ENCODE peak calls at places on chromosomes 12 and 14, in four cellular contexts. G is IMR-90, K is mesenchymal stem cell, L is mesendoderm. D is an unnamed sample.

GRCh38 chr12:12723681-12724420 is 6.7 kb downstream of the CDKN1B start:
- DNase-seq in G (peak; percentile 25), K (peak; percentile 57), L (no peak), D (peak; percentile 56)

GRCh38 chr14:77582511-77582910 is 33.9 kb downstream of the SPTLC2 start:
- DNase-seq in K (peak; percentile 31), G (peak; percentile 61), L (no peak), D (no peak)

GRCh38 chr12:110726018-110726417 is 16.7 kb downstream of the PPP1CC start:
- DNase-seq in L (no peak), K (no peak), G (no peak), D (no peak)

GRCh38 chr12:1443421-1444141 is 150.8 kb downstream of the FBXL14 start:
- DNase-seq in G (peak; percentile 96), K (no peak), L (no peak), D (no peak)

GRCh38 chr12:122921917-122922316 is 26.0 kb upstream of the VPS37B start:
- DNase-seq in L (no peak), G (no peak), K (no peak), D (no peak)

GRCh38 chr14:81990312-81990761 is 456.7 kb upstream of the SEL1L start:
- DNase-seq in G (peak; percentile 45), L (peak; percentile 64), K (peak; percentile 44), D (peak; percentile 39)

GRCh38 chr12:107243316-107243715 is 150.0 kb upstream of the CRY1 start:
- DNase-seq in L (no peak), K (no peak), G (no peak), D (no peak)

GRCh38 chr12:42474391-42474790 is 115.2 kb downstream of the PRICKLE1 start:
- DNase-seq in K (peak; percentile 6), G (peak; percentile 82), L (no peak), D (no peak)

GRCh38 chr12:40946612-40947194 is 241.4 kb upstream of the PDZRN4 start:
- DNase-seq in G (peak; percentile 42), K (peak; percentile 51), L (peak; percentile 25), D (no peak)

GRCh38 chr14:68910540-68910939 is 68.6 kb downstream of the ACTN1 start:
- DNase-seq in K (peak; percentile 36), L (no peak), G (peak; percentile 41), D (no peak)

GRCh38 chr12:53147181-53147580 is 33.3 kb upstream of the ZNF740 start:
- DNase-seq in K (no peak), G (no peak), L (no peak), D (no peak)

GRCh38 chr12:33026791-33027190 is 130.2 kb upstream of the PKP2 start:
- DNase-seq in L (no peak), K (no peak), G (no peak), D (no peak)
- H3K23ac ChIP-seq in L (no peak overlapping the region), K (no peak overlapping the region), G (no peak overlapping the region), D (no peak overlapping the region)

GRCh38 chr12:57384512-57384911 is 46.3 kb downstream of the R3HDM2 start:
- DNase-seq in L (no peak), K (no peak), G (no peak), D (no peak)
- H3K4ac ChIP-seq in L (no peak overlapping the region), K (no peak overlapping the region), G (no peak overlapping the region), D (no peak overlapping the region)

DNA sequence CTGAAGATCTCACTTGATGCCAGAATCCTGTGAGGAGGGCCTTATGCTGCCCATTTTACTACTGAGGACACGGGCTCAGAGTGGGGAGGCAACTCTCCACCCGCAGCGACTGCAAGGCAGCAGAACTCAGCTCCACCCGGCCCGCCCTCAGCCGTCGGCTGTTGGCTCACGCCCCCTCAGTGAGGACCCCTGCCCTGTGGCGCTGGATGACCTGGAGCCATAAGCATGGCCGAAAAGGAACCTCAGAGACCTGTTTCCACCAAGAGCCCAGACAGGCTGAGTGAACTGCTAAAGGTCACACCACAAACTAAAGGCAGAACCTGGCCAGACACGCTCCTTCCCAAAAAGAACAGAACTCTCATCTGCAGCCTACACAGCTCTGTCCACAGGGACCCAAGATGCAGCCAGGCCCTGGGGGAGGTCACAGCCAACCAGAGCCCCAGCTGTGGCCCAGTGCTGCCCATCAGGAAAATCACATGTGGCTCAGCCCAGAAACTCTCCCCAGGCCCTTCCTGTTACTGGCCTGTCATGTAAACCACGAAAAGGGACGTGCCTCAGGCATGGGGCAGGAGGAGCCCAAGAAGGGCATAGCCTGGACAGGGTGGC is 32.8 kb downstream of the CCNK start:
- DNase-seq in G (no peak), K (no peak), L (no peak), D (peak; percentile 25)
- H3K23ac ChIP-seq in G (no peak overlapping the region), K (no peak overlapping the region), L (no peak overlapping the region), D (no peak overlapping the region)

GRCh38 chr12:7915911-7916403 is 20.0 kb downstream of the SLC2A3 start:
- DNase-seq in K (peak; percentile 39), G (no peak), L (peak; percentile 66), D (peak; percentile 72)
- H3K4ac ChIP-seq in K (no peak overlapping the region), G (no peak overlapping the region), L (peak overlapping the region; percentile 27), D (no peak overlapping the region)

GRCh38 chr12:124780752-124781685 is 82.6 kb downstream of the SCARB1 start:
- DNase-seq in L (no peak), G (no peak), K (no peak), D (no peak)
- H3K23ac ChIP-seq in L (no peak overlapping the region), G (no peak overlapping the region), K (no peak overlapping the region), D (no peak overlapping the region)

GRCh38 chr12:100995201-100995600 is 200.6 kb downstream of the ANO4 start:
- DNase-seq in G (peak; percentile 50), K (no peak), L (peak; percentile 89), D (no peak)
- H3K4ac ChIP-seq in G (no peak overlapping the region), K (no peak overlapping the region), L (no peak overlapping the region), D (no peak overlapping the region)

GRCh38 chr14:104680806-104681688 is 8.4 kb upstream of the INF2 start:
- DNase-seq in L (peak; percentile 59), K (peak; percentile 91), G (peak; percentile 85), D (no peak)
- H3K23ac ChIP-seq in L (no peak overlapping the region), K (no peak overlapping the region), G (peak overlapping the region; percentile 84), D (no peak overlapping the region)

GRCh38 chr12:55736076-55736475 is 6.8 kb upstream of the GDF11 start:
- DNase-seq in K (no peak), L (no peak), G (no peak), D (no peak)
- H3K4ac ChIP-seq in K (no peak overlapping the region), L (no peak overlapping the region), G (no peak overlapping the region), D (no peak overlapping the region)

GRCh38 chr12:104469523-104469922 is 12.8 kb downstream of the CHST11 start:
- DNase-seq in K (no peak), G (no peak), L (no peak), D (no peak)
- H3K23ac ChIP-seq in K (no peak overlapping the region), G (no peak overlapping the region), L (no peak overlapping the region), D (no peak overlapping the region)